ENCODE peak calls at places on chromosome 9, in ten cellular contexts. One of them, this sample, is unnamed.

GRCh38 chr9:84343111-84343521 is 2.6 kb upstream of the SLC28A3 start:
- DNase-seq in BJ: no peak
- DNase-seq in fibroblast of mammary gland: no peak
- DNase-seq in cardiac fibroblast: peak; percentile 89
- DNase-seq in lower lobe of right lung: no peak
- DNase-seq in astrocyte: peak; percentile 78
- DNase-seq in endodermal cell: no peak
- DNase-seq in fibroblast of lung: peak; percentile 83
- DNase-seq in HFF-Myc: no peak
- DNase-seq in cardiac muscle cell: peak; percentile 84
- DNase-seq in this sample: peak; percentile 26

GRCh38 chr9:1051286-1052118 is 1.3 kb downstream of the DMRT2 start:
- DNase-seq in BJ: no peak
- DNase-seq in fibroblast of mammary gland: peak; percentile 18
- DNase-seq in cardiac fibroblast: no peak
- DNase-seq in lower lobe of right lung: peak; percentile 64
- DNase-seq in astrocyte: no peak
- DNase-seq in endodermal cell: peak; percentile 59
- DNase-seq in fibroblast of lung: peak; percentile 1
- DNase-seq in HFF-Myc: no peak
- DNase-seq in cardiac muscle cell: peak; percentile 73
- DNase-seq in this sample: no peak

GRCh38 chr9:81410201-81410600 is 279.1 kb downstream of the TLE1 start:
- DNase-seq in BJ: peak; percentile 49
- DNase-seq in fibroblast of mammary gland: peak; percentile 83
- DNase-seq in cardiac fibroblast: no peak
- DNase-seq in lower lobe of right lung: no peak
- DNase-seq in astrocyte: peak; percentile 94
- DNase-seq in endodermal cell: no peak
- DNase-seq in fibroblast of lung: peak; percentile 95
- DNase-seq in HFF-Myc: peak; percentile 27
- DNase-seq in cardiac muscle cell: no peak
- DNase-seq in this sample: peak; percentile 26

GRCh38 chr9:21993893-21994525 is at the start of gene CDKN2A:
- DNase-seq in BJ: no peak
- DNase-seq in fibroblast of mammary gland: no peak
- DNase-seq in cardiac fibroblast: no peak
- DNase-seq in lower lobe of right lung: peak; percentile 58
- DNase-seq in astrocyte: no peak
- DNase-seq in endodermal cell: peak; percentile 84
- DNase-seq in fibroblast of lung: peak; percentile 62
- DNase-seq in HFF-Myc: no peak
- DNase-seq in cardiac muscle cell: peak; percentile 52
- DNase-seq in this sample: no peak

GRCh38 chr9:91162784-91163440 is 198.8 kb downstream of the AUH start:
- DNase-seq in BJ: no peak
- DNase-seq in fibroblast of mammary gland: no peak
- DNase-seq in cardiac fibroblast: peak; percentile 52
- DNase-seq in lower lobe of right lung: peak; percentile 84
- DNase-seq in astrocyte: peak; percentile 20
- DNase-seq in endodermal cell: peak; percentile 62
- DNase-seq in fibroblast of lung: peak; percentile 47
- DNase-seq in HFF-Myc: no peak
- DNase-seq in cardiac muscle cell: peak; percentile 40
- DNase-seq in this sample: no peak

GRCh38 chr9:33814816-33815215 is 2.1 kb upstream of the UBE2R2 start:
- DNase-seq in BJ: no peak
- DNase-seq in fibroblast of mammary gland: no peak
- DNase-seq in cardiac fibroblast: no peak
- DNase-seq in lower lobe of right lung: no peak
- DNase-seq in astrocyte: no peak
- DNase-seq in endodermal cell: no peak
- DNase-seq in fibroblast of lung: no peak
- DNase-seq in HFF-Myc: no peak
- DNase-seq in cardiac muscle cell: no peak
- DNase-seq in this sample: no peak

GRCh38 chr9:81052846-81053245 is 636.5 kb downstream of the TLE1 start:
- DNase-seq in BJ: no peak
- DNase-seq in fibroblast of mammary gland: peak; percentile 68
- DNase-seq in cardiac fibroblast: no peak
- DNase-seq in lower lobe of right lung: no peak
- DNase-seq in astrocyte: peak; percentile 51
- DNase-seq in endodermal cell: no peak
- DNase-seq in fibroblast of lung: peak; percentile 62
- DNase-seq in HFF-Myc: no peak
- DNase-seq in cardiac muscle cell: no peak
- DNase-seq in this sample: peak; percentile 29

GRCh38 chr9:120767451-120767850 is 25.8 kb downstream of the FBXW2 start:
- DNase-seq in BJ: no peak
- DNase-seq in fibroblast of mammary gland: peak; percentile 26
- DNase-seq in cardiac fibroblast: no peak
- DNase-seq in lower lobe of right lung: no peak
- DNase-seq in astrocyte: no peak
- DNase-seq in endodermal cell: no peak
- DNase-seq in fibroblast of lung: no peak
- DNase-seq in HFF-Myc: no peak
- DNase-seq in cardiac muscle cell: no peak
- DNase-seq in this sample: no peak

GRCh38 chr9:127828262-127829031 is 25.8 kb downstream of the FPGS start:
- DNase-seq in BJ: peak; percentile 11
- DNase-seq in fibroblast of mammary gland: peak; percentile 55
- DNase-seq in cardiac fibroblast: peak; percentile 87
- DNase-seq in lower lobe of right lung: peak; percentile 84
- DNase-seq in astrocyte: no peak
- DNase-seq in endodermal cell: peak; percentile 99
- DNase-seq in fibroblast of lung: peak; percentile 49
- DNase-seq in HFF-Myc: peak; percentile 36
- DNase-seq in cardiac muscle cell: peak; percentile 90
- DNase-seq in this sample: no peak

GRCh38 chr9:96048116-96048953 is 172.8 kb downstream of the ERCC6L2 start:
- DNase-seq in BJ: no peak
- DNase-seq in fibroblast of mammary gland: no peak
- DNase-seq in cardiac fibroblast: peak; percentile 40
- DNase-seq in lower lobe of right lung: no peak
- DNase-seq in astrocyte: no peak
- DNase-seq in endodermal cell: peak; percentile 67
- DNase-seq in fibroblast of lung: peak; percentile 14
- DNase-seq in HFF-Myc: no peak
- DNase-seq in cardiac muscle cell: peak; percentile 44
- DNase-seq in this sample: no peak

GRCh38 chr9:21696411-21696865 is 106.0 kb upstream of the MTAP start:
- DNase-seq in BJ: no peak
- DNase-seq in fibroblast of mammary gland: no peak
- DNase-seq in cardiac fibroblast: peak; percentile 53
- DNase-seq in lower lobe of right lung: peak; percentile 45
- DNase-seq in astrocyte: no peak
- DNase-seq in endodermal cell: peak; percentile 93
- DNase-seq in fibroblast of lung: no peak
- DNase-seq in HFF-Myc: no peak
- DNase-seq in cardiac muscle cell: no peak
- DNase-seq in this sample: no peak

GRCh38 chr9:22240619-22241018 is 206.0 kb upstream of the DMRTA1 start:
- DNase-seq in BJ: no peak
- DNase-seq in fibroblast of mammary gland: peak; percentile 80
- DNase-seq in cardiac fibroblast: peak; percentile 39
- DNase-seq in lower lobe of right lung: no peak
- DNase-seq in astrocyte: peak; percentile 68
- DNase-seq in endodermal cell: no peak
- DNase-seq in fibroblast of lung: peak; percentile 69
- DNase-seq in HFF-Myc: peak; percentile 35
- DNase-seq in cardiac muscle cell: no peak
- DNase-seq in this sample: no peak

GRCh38 chr9:93654351-93654961 is 78.1 kb downstream of the PHF2 start:
- DNase-seq in BJ: no peak
- DNase-seq in fibroblast of mammary gland: no peak
- DNase-seq in cardiac fibroblast: no peak
- DNase-seq in lower lobe of right lung: peak; percentile 37
- DNase-seq in astrocyte: no peak
- DNase-seq in endodermal cell: no peak
- DNase-seq in fibroblast of lung: no peak
- DNase-seq in HFF-Myc: no peak
- DNase-seq in cardiac muscle cell: no peak
- DNase-seq in this sample: no peak

DNA sequence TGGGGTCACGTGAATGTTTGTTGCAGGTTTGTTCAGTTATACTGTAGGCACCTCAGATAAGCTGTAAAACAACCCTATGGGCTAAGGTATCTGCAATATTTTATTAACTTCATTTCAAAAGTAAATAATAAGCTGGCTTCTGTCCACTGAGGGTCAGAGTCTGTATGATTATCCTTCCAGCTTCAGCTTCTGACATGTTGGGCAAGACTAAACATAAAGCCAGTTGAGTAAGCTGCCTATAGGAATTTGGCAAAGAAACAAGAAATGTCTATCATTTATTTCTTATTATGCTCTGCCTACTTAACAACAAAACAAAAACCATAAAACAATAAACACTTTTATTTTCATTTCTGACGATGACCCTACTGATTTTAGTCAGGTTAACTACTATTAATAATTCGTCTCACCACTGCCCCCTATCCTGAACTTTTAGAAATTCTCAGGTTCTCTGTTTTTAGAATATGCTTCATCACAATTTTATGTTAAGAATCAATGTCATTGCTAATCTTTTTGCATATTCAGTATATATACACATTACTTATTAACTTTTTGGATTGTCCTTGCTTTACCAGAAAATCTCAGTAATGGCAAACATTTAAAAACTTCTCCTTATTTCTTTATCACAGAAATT is 413.5 kb upstream of the ADAMTSL1 start:
- DNase-seq in BJ: no peak
- DNase-seq in fibroblast of mammary gland: no peak
- DNase-seq in cardiac fibroblast: no peak
- DNase-seq in lower lobe of right lung: no peak
- DNase-seq in astrocyte: no peak
- DNase-seq in endodermal cell: no peak
- DNase-seq in fibroblast of lung: no peak
- DNase-seq in HFF-Myc: no peak
- DNase-seq in cardiac muscle cell: no peak
- DNase-seq in this sample: no peak
- TF ChIP-seq CTCF in BJ: peak; percentile 17
- TF ChIP-seq CTCF in fibroblast of mammary gland: peak; percentile 39
- TF ChIP-seq CTCF in cardiac fibroblast: peak; percentile 7
- TF ChIP-seq CTCF in lower lobe of right lung: no peak
- TF ChIP-seq CTCF in astrocyte: peak; percentile 6
- TF ChIP-seq CTCF in endodermal cell: peak; percentile 74
- TF ChIP-seq CTCF in fibroblast of lung: peak; percentile 25
- TF ChIP-seq CTCF in HFF-Myc: peak; percentile 10
- TF ChIP-seq CTCF in cardiac muscle cell: peak; percentile 47
- TF ChIP-seq CTCF in this sample: no peak

DNA sequence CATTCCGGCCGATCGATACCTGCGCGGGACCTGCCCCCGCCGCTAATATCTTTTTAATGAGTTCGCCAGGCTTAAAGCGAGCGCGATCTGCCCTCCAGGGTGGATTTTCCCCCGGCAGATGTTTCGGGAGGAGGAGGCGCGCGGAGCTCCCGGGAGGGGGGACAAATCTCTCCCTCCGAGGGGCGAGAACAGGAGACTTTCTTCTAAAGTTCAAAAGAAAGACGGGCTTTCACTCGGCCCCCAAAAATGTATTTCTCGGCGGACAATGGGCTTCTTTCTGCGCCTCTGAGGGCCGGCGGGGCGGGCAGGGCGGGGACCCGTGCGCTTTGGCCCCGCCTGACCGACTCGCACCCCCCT is 4.1 kb upstream of the PRDM12 start:
- DNase-seq in BJ: no peak
- DNase-seq in fibroblast of mammary gland: no peak
- DNase-seq in cardiac fibroblast: no peak
- DNase-seq in lower lobe of right lung: no peak
- DNase-seq in astrocyte: no peak
- DNase-seq in endodermal cell: no peak
- DNase-seq in fibroblast of lung: no peak
- DNase-seq in HFF-Myc: no peak
- DNase-seq in cardiac muscle cell: no peak
- DNase-seq in this sample: no peak
- H3K4me3 ChIP-seq in BJ: peak overlapping the region; percentile 8
- H3K4me3 ChIP-seq in fibroblast of mammary gland: no peak overlapping the region
- H3K4me3 ChIP-seq in cardiac fibroblast: peak overlapping the region; percentile 26
- H3K4me3 ChIP-seq in lower lobe of right lung: peak overlapping the region; percentile 40
- H3K4me3 ChIP-seq in astrocyte: no peak overlapping the region
- H3K4me3 ChIP-seq in endodermal cell: no peak overlapping the region
- H3K4me3 ChIP-seq in fibroblast of lung: peak overlapping the region; percentile 22
- H3K4me3 ChIP-seq in HFF-Myc: no peak overlapping the region
- H3K4me3 ChIP-seq in cardiac muscle cell: no peak overlapping the region
- H3K4me3 ChIP-seq in this sample: no peak overlapping the region

DNA sequence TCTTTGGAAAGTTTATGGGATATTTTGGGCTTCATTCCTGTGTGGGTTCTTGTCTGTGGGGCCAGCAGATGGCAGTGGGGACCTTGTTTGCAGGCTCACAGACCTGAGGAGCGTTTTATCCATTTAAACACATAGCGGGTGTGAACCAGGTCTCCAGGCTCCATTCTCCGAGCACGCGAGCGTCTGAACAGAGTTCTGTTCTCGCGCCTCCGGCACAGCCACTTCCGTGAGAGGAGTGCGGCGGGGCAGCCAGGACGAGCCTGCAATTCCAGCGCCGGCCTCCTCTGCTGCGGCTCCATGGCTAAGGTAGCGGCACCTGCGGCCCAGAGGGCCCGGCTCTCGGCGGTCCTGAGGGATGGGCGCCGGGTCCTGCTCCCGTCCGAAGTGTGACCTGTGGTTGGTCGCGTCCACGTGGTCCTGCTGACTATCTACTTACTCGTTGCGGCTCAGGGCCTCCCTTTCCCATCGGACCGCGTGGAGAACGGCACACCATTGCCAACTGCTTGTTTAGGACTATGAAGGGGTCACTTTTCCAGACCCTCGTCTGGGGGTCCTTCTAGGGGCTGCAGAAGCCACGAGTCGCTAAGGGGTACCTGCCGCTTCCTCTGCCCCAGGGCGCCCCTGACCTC is 7.3 kb downstream of the NRARP start:
- DNase-seq in BJ: no peak
- DNase-seq in fibroblast of mammary gland: peak; percentile 33
- DNase-seq in cardiac fibroblast: peak; percentile 68
- DNase-seq in lower lobe of right lung: no peak
- DNase-seq in astrocyte: no peak
- DNase-seq in endodermal cell: peak; percentile 83
- DNase-seq in fibroblast of lung: peak; percentile 38
- DNase-seq in HFF-Myc: no peak
- DNase-seq in cardiac muscle cell: no peak
- DNase-seq in this sample: no peak
- TF ChIP-seq CTCF in BJ: peak; percentile 39
- TF ChIP-seq CTCF in fibroblast of mammary gland: peak; percentile 31
- TF ChIP-seq CTCF in cardiac fibroblast: no peak
- TF ChIP-seq CTCF in lower lobe of right lung: peak; percentile 21
- TF ChIP-seq CTCF in astrocyte: peak; percentile 17
- TF ChIP-seq CTCF in endodermal cell: no peak
- TF ChIP-seq CTCF in fibroblast of lung: peak; percentile 7
- TF ChIP-seq CTCF in HFF-Myc: peak; percentile 31
- TF ChIP-seq CTCF in cardiac muscle cell: peak; percentile 39
- TF ChIP-seq CTCF in this sample: peak; percentile 43

DNA sequence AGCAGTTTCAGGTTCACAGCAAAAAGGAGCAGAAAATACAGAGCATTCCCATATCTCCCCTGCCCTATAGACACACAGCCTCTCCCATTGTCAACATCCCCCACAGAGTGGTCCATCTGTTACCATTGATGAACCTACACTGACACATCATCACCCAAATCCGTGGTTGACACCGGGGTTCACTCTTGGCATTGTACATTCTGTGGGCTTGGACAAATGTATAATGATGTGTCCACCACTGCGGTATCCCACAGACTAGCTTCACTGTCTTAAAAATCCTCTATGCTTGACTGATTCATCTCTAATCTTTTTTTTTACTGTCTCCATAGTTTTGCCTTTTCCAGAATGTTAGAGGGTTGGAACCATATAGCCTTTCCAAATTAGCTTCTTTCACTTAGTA is 120.8 kb upstream of the SPATA31C2 start:
- DNase-seq in BJ: no peak
- DNase-seq in fibroblast of mammary gland: peak; percentile 15
- DNase-seq in cardiac fibroblast: no peak
- DNase-seq in lower lobe of right lung: no peak
- DNase-seq in astrocyte: peak; percentile 72
- DNase-seq in endodermal cell: no peak
- DNase-seq in fibroblast of lung: peak; percentile 76
- DNase-seq in HFF-Myc: no peak
- DNase-seq in cardiac muscle cell: no peak
- DNase-seq in this sample: no peak
- H3K4me3 ChIP-seq in BJ: no peak overlapping the region
- H3K4me3 ChIP-seq in fibroblast of mammary gland: no peak overlapping the region
- H3K4me3 ChIP-seq in cardiac fibroblast: no peak overlapping the region
- H3K4me3 ChIP-seq in lower lobe of right lung: no peak overlapping the region
- H3K4me3 ChIP-seq in astrocyte: no peak overlapping the region
- H3K4me3 ChIP-seq in endodermal cell: no peak overlapping the region
- H3K4me3 ChIP-seq in fibroblast of lung: no peak overlapping the region
- H3K4me3 ChIP-seq in HFF-Myc: no peak overlapping the region
- H3K4me3 ChIP-seq in cardiac muscle cell: no peak overlapping the region
- H3K4me3 ChIP-seq in this sample: no peak overlapping the region

This sample was measured in AG04449.